ENCODE peak calls at places on chromosomes 12 and 14, in eight cellular contexts. One of them, this sample, is unnamed.

GRCh38 chr14:23644195-23644918 is 8.2 kb downstream of the DHRS2 start:
- DNase-seq in NCI-H2029 treated with DMSO at 0.1 percent for 48 hours: no peak
- DNase-seq in IMR-90: no peak
- DNase-seq in stromal cell of bone marrow: no peak
- DNase-seq in stimulated activated naive CD4-positive, alpha-beta T cell: no peak
- DNase-seq in upper lobe of right lung: no peak
- DNase-seq in A549: no peak
- DNase-seq in H9: no peak
- DNase-seq in this sample: no peak

GRCh38 chr12:116969615-116970575 is 59.1 kb downstream of the FBXW8 start:
- DNase-seq in NCI-H2029 treated with DMSO at 0.1 percent for 48 hours: no peak
- DNase-seq in IMR-90: no peak
- DNase-seq in stromal cell of bone marrow: no peak
- DNase-seq in stimulated activated naive CD4-positive, alpha-beta T cell: no peak
- DNase-seq in upper lobe of right lung: no peak
- DNase-seq in A549: no peak
- DNase-seq in H9: no peak
- DNase-seq in this sample: peak; percentile 20

GRCh38 chr12:124667671-124668337 is 100.4 kb upstream of the NCOR2 start:
- DNase-seq in NCI-H2029 treated with DMSO at 0.1 percent for 48 hours: peak; percentile 92
- DNase-seq in IMR-90: no peak
- DNase-seq in stromal cell of bone marrow: no peak
- DNase-seq in stimulated activated naive CD4-positive, alpha-beta T cell: no peak
- DNase-seq in upper lobe of right lung: peak; percentile 84
- DNase-seq in A549: no peak
- DNase-seq in H9: no peak
- DNase-seq in this sample: no peak

GRCh38 chr14:50954811-50955372 is 10.6 kb upstream of the PYGL start:
- DNase-seq in NCI-H2029 treated with DMSO at 0.1 percent for 48 hours: no peak
- DNase-seq in IMR-90: peak; percentile 79
- DNase-seq in stromal cell of bone marrow: peak; percentile 63
- DNase-seq in stimulated activated naive CD4-positive, alpha-beta T cell: peak; percentile 15
- DNase-seq in upper lobe of right lung: no peak
- DNase-seq in A549: peak; percentile 79
- DNase-seq in H9: no peak
- DNase-seq in this sample: peak; percentile 77

GRCh38 chr12:14394317-14395058 is 29.0 kb downstream of the ATF7IP start:
- DNase-seq in NCI-H2029 treated with DMSO at 0.1 percent for 48 hours: peak; percentile 81
- DNase-seq in IMR-90: peak; percentile 84
- DNase-seq in stromal cell of bone marrow: peak; percentile 66
- DNase-seq in stimulated activated naive CD4-positive, alpha-beta T cell: peak; percentile 77
- DNase-seq in upper lobe of right lung: no peak
- DNase-seq in A549: peak; percentile 83
- DNase-seq in H9: no peak
- DNase-seq in this sample: peak; percentile 89

GRCh38 chr12:3326156-3326849 is 164.7 kb upstream of the PRMT8 start:
- DNase-seq in NCI-H2029 treated with DMSO at 0.1 percent for 48 hours: no peak
- DNase-seq in IMR-90: no peak
- DNase-seq in stromal cell of bone marrow: no peak
- DNase-seq in stimulated activated naive CD4-positive, alpha-beta T cell: no peak
- DNase-seq in upper lobe of right lung: no peak
- DNase-seq in A549: no peak
- DNase-seq in H9: peak; percentile 72
- DNase-seq in this sample: no peak

GRCh38 chr14:85622986-85623385 is 93.0 kb downstream of the FLRT2 start:
- DNase-seq in NCI-H2029 treated with DMSO at 0.1 percent for 48 hours: no peak
- DNase-seq in IMR-90: no peak
- DNase-seq in stromal cell of bone marrow: no peak
- DNase-seq in stimulated activated naive CD4-positive, alpha-beta T cell: no peak
- DNase-seq in upper lobe of right lung: no peak
- DNase-seq in A549: no peak
- DNase-seq in H9: no peak
- DNase-seq in this sample: no peak

GRCh38 chr14:49769171-49769570 is 1.2 kb downstream of the KLHDC2 start:
- DNase-seq in NCI-H2029 treated with DMSO at 0.1 percent for 48 hours: peak; percentile 16
- DNase-seq in IMR-90: peak; percentile 52
- DNase-seq in stromal cell of bone marrow: no peak
- DNase-seq in stimulated activated naive CD4-positive, alpha-beta T cell: no peak
- DNase-seq in upper lobe of right lung: no peak
- DNase-seq in A549: no peak
- DNase-seq in H9: no peak
- DNase-seq in this sample: peak; percentile 58

GRCh38 chr12:115129727-115130126 is 445.8 kb upstream of the TBX3 start:
- DNase-seq in NCI-H2029 treated with DMSO at 0.1 percent for 48 hours: no peak
- DNase-seq in IMR-90: no peak
- DNase-seq in stromal cell of bone marrow: no peak
- DNase-seq in stimulated activated naive CD4-positive, alpha-beta T cell: no peak
- DNase-seq in upper lobe of right lung: no peak
- DNase-seq in A549: no peak
- DNase-seq in H9: no peak
- DNase-seq in this sample: no peak

GRCh38 chr14:105368910-105369652 is 29.3 kb upstream of the TEX22 start:
- DNase-seq in NCI-H2029 treated with DMSO at 0.1 percent for 48 hours: no peak
- DNase-seq in IMR-90: no peak
- DNase-seq in stromal cell of bone marrow: no peak
- DNase-seq in stimulated activated naive CD4-positive, alpha-beta T cell: no peak
- DNase-seq in upper lobe of right lung: no peak
- DNase-seq in A549: no peak
- DNase-seq in H9: no peak
- DNase-seq in this sample: no peak